ENCODE peak calls at places on chromosomes 16 and 17, in six cellular contexts. U is HCT116, Y is A549, H is K562, M is H1, Q is HepG2. Z is an unnamed sample.

GRCh38 chr17:38559025-38559879 is 46.5 kb downstream of the SRCIN1 start:
- DNase-seq in Y (peak), H (peak), M (peak), U (peak), Q (peak), Z (peak)

GRCh38 chr17:58281511-58282011 is 826 bp upstream of the MPO start:
- DNase-seq in M (no peak), H (no peak), Q (no peak), U (no peak), Y (no peak), Z (no peak)

GRCh38 chr16:425082-425718 is at the start of gene RAB11FIP3:
- DNase-seq in H (peak), U (peak), M (peak), Y (peak), Q (peak), Z (peak)

GRCh38 chr16:81443688-81444447 is 740 bp upstream of the CMIP start:
- DNase-seq in Q (no peak), H (peak), M (no peak), U (no peak), Y (no peak), Z (no peak)

GRCh38 chr17:28716740-28717577 is 709 bp downstream of the RAB34 start:
- DNase-seq in H (no peak), Y (peak), Q (no peak), U (no peak), M (no peak), Z (peak)

GRCh38 chr16:81514041-81514559 is 69.5 kb downstream of the CMIP start:
- DNase-seq in Q (no peak), U (no peak), Y (no peak), M (no peak), H (peak), Z (no peak)

GRCh38 chr16:27795992-27796614 is 246.2 kb downstream of the KATNIP start:
- DNase-seq in H (peak), U (peak), Y (peak), Q (peak), M (peak), Z (peak)

GRCh38 chr16:22933173-22933572 is 119.2 kb downstream of the HS3ST2 start:
- DNase-seq in H (no peak), U (no peak), Y (no peak), M (no peak), Q (no peak), Z (no peak)

GRCh38 chr16:64654137-64654652 is 467.7 kb downstream of the CDH11 start:
- DNase-seq in Y (no peak), Q (no peak), H (no peak), M (no peak), U (no peak), Z (peak)

GRCh38 chr16:67959930-67960329 is 8.5 kb downstream of the SLC12A4 start:
- DNase-seq in Y (no peak), H (no peak), M (no peak), Q (no peak), U (no peak), Z (no peak)

GRCh38 chr17:57986841-57987581 is 1.0 kb downstream of the VEZF1 start:
- DNase-seq in U (no peak), M (no peak), Y (peak), H (peak), Q (peak), Z (peak)

GRCh38 chr16:80074329-80074728 is 466.5 kb upstream of the DYNLRB2 start:
- DNase-seq in M (no peak), Q (no peak), Y (no peak), H (no peak), U (no peak), Z (no peak)

GRCh38 chr16:80066805-80067580 is 466.5 kb upstream of the MAF start:
- DNase-seq in Q (no peak), Y (no peak), M (no peak), U (no peak), H (no peak), Z (no peak)

GRCh38 chr16:80071964-80072363 is 468.8 kb upstream of the DYNLRB2 start:
- DNase-seq in Q (no peak), H (no peak), U (no peak), M (no peak), Y (no peak), Z (no peak)
- TF ChIP-seq RAD21 in Q (no peak), H (peak), U (no peak), M (no peak), Y (no peak), Z (no peak)

GRCh38 chr16:14172200-14172805 is 101.2 kb downstream of the MRTFB start:
- DNase-seq in Y (no peak), Q (peak), M (no peak), U (no peak), H (no peak), Z (peak)
- TF ChIP-seq RAD21 in Y (no peak), Q (no peak), M (no peak), U (no peak), H (no peak), Z (no peak)

DNA sequence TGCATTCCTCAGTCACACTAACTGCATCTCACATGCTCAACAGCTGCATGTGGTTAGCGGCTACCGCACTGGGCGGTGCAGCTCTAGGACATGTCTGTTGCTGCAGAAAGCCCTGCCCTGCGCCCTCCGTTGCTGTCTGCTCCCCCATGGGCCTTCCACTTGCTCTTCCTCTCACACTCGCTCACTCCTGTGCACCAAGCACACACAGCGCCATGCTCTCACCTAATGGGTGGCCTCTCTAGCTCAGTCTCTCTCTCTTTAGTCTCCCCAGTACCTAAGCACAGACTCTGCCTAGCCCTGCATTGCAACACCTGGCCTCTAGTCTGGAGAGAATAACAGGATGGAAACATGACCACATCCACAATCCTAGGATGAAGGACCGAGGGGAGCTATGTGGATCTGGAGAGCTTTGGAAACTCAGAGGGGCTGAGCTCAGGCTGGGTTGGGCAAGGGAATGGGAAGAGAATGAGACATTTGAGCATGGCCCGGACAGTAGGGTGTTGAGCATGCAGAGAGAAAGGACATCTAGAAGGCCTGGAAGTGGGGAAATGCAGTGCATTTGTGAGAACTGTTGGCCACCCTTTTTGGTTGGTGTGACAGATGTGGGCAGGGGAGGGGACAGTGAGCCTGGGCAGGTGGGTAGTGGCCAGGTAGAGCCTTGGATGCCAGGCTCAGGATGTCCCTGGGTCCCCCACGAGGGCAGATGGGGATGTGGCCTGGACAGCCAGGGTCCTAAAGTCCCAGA is 16.0 kb downstream of the SGCA start:
- DNase-seq in U (no peak), Q (peak), Y (no peak), M (no peak), H (no peak), Z (peak)
- TF ChIP-seq RAD21 in U (no peak), Q (no peak), Y (no peak), M (no peak), H (no peak), Z (no peak)

GRCh38 chr16:85783441-85783840 is 15.9 kb downstream of the EMC8 start:
- DNase-seq in Q (no peak), Y (no peak), U (no peak), M (no peak), H (no peak), Z (no peak)

GRCh38 chr16:85780281-85780680 is 19.1 kb downstream of the EMC8 start:
- DNase-seq in Q (no peak), M (no peak), H (no peak), Y (no peak), U (no peak), Z (no peak)

GRCh38 chr16:85781156-85781555 is 18.2 kb downstream of the EMC8 start:
- DNase-seq in M (no peak), Q (no peak), Y (no peak), H (no peak), U (no peak), Z (no peak)

GRCh38 chr16:85782476-85782875 is 16.9 kb downstream of the EMC8 start:
- DNase-seq in Y (no peak), H (no peak), U (no peak), Q (no peak), M (no peak), Z (peak)

DNA sequence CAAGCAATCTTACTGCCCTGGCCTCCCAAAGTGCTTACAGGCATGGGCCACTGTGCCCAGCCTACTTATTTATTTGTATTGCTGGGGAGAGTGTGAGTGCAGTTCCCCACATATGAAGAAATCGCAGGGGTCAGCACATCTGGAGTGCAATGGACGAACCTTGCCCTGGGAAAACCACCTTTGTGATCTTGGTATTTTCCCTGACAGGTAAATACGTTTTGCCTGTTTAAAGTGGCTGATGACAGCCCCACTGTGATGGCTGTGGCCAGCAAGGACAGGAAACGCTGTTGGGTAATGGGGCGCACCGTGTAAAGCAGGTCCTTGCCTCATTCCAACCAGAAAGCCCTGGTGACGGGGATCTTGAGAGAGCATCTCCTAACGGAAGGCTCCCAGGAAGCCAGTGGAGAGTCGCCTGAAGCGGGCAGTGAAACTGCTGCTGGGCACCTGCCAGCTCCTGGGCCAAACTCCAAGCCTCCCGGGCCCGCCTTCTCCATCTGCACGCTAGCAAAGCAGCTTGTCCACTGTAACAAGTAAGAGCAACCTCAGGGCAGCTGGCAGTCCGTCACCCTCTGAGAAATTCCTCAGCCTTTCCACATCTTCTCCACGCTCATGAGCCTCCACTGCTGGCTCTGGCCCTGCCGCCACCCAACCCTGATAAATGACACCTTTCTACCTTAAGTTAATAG is 17.5 kb downstream of the EMC8 start:
- DNase-seq in Q (peak), M (no peak), Y (no peak), U (no peak), H (no peak), Z (peak)
- TF ChIP-seq RAD21 in Q (no peak), M (no peak), Y (no peak), U (no peak), H (no peak), Z (no peak)

DNA sequence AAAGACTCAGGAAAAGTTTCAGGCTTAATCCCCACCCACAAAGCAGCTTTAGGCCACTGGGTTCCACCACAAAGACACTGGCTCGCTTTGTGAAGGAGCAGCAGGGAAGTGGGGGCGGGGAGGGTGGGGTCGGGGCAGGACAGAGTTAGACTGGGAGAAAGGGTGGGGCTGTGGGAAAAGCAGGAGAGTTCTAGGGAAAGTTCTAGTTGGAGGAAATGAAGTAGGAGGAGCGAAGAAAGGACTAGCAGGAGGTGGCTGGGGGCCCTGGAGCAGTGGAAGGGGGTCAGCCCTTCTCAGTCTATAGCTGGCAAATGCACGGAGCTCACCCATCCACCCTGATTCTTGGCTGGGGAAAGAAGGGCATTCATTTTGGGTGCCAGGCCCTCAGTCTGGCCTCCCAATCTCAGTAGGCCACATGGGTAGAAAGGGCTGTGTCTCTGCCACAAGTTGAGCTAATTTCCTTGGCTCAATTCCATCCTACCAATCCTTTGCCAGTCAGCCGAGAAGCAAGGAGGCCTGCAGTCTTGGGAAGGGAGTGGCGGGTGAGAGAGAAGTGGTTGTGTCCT is 4.6 kb downstream of the INPP5K start:
- DNase-seq in H (peak), Q (no peak), M (no peak), Y (no peak), U (no peak), Z (no peak)
- TF ChIP-seq RAD21 in H (no peak), Q (no peak), M (no peak), Y (no peak), U (no peak), Z (no peak)

Z was measured in IMR-90.